ENCODE peak calls at places on chromosome 19, in four cellular contexts. H is GM23248, J is MM.1S, N is HCT116. R is an unnamed sample.
A peak's percentile ranks its signal among the peaks of the same experiment; 100 is the strongest.

GRCh38 chr19:30640266-30640965 is 268.2 kb downstream of the ZNF536 start:
- DNase-seq in J (no peak), H (peak; percentile 14), N (no peak), R (no peak)

GRCh38 chr19:40745402-40745780 is 4.9 kb downstream of the ACTMAP start:
- DNase-seq in H (peak; percentile 50), J (no peak), N (no peak), R (no peak)

GRCh38 chr19:4108767-4109625 is 14.9 kb downstream of the MAP2K2 start:
- DNase-seq in H (no peak), N (no peak), J (no peak), R (no peak)

GRCh38 chr19:1907563-1908363 is 2.6 kb downstream of the ADAT3 start:
- DNase-seq in N (no peak), J (no peak), H (peak; percentile 32), R (no peak)

GRCh38 chr19:6219592-6220290 is 60.0 kb downstream of the MLLT1 start:
- DNase-seq in J (no peak), N (no peak), H (peak; percentile 14), R (no peak)

GRCh38 chr19:46722004-46722380 is 5.1 kb upstream of the PRKD2 start:
- DNase-seq in J (no peak), N (no peak), H (no peak), R (no peak)

GRCh38 chr19:7506385-7507328 is 9.2 kb upstream of the ZNF358 start:
- DNase-seq in J (peak; percentile 82), H (peak; percentile 73), N (peak; percentile 99), R (peak; percentile 88)

GRCh38 chr19:16594131-16594586 is 21.9 kb upstream of the SLC35E1 start:
- DNase-seq in J (peak; percentile 78), N (no peak), H (no peak), R (no peak)

GRCh38 chr19:2865334-2866221 is 1.6 kb upstream of the ZNF556 start:
- DNase-seq in N (no peak), J (no peak), H (no peak), R (no peak)

GRCh38 chr19:33447336-33448158 is 74.0 kb downstream of the CEBPG start:
- DNase-seq in H (no peak), N (no peak), J (no peak), R (no peak)

GRCh38 chr19:45884682-45885555 is 1.0 kb downstream of the IRF2BP1 start:
- DNase-seq in N (no peak), J (no peak), H (peak; percentile 60), R (no peak)

GRCh38 chr19:35213678-35214632 is 14.6 kb downstream of the FAM187B start:
- DNase-seq in N (peak; percentile 87), J (peak; percentile 98), H (peak; percentile 69), R (peak; percentile 86)

GRCh38 chr19:46718934-46719551 is 2.1 kb upstream of the PRKD2 start:
- DNase-seq in N (no peak), H (no peak), J (no peak), R (peak; percentile 86)

GRCh38 chr19:42477117-42477516 is 34.4 kb upstream of the CXCL17 start:
- DNase-seq in J (no peak), N (no peak), H (no peak), R (no peak)

GRCh38 chr19:17784201-17785008 is 10.5 kb upstream of the B3GNT3 start:
- DNase-seq in H (peak; percentile 72), N (no peak), J (peak; percentile 42), R (peak; percentile 89)

GRCh38 chr19:49692102-49692599 is 1.2 kb downstream of the CPT1C start:
- DNase-seq in H (no peak), N (no peak), J (no peak), R (peak; percentile 71)

GRCh38 chr19:58054792-58055482 is 4.1 kb upstream of the ZNF135 start:
- DNase-seq in H (peak; percentile 47), J (no peak), N (no peak), R (no peak)

GRCh38 chr19:49524812-49525455 is 2.9 kb upstream of the RCN3 start:
- DNase-seq in N (no peak), J (no peak), H (no peak), R (no peak)

GRCh38 chr19:543912-544608 is at the start of gene GZMM:
- DNase-seq in H (no peak), N (no peak), J (no peak), R (peak; percentile 72)

GRCh38 chr19:41897181-41897580 is 14.2 kb downstream of the ARHGEF1 start:
- DNase-seq in J (no peak), N (no peak), H (no peak), R (no peak)

GRCh38 chr19:4732680-4733114 is 9.1 kb upstream of the DPP9 start:
- DNase-seq in N (peak; percentile 58), H (peak; percentile 75), J (peak; percentile 82), R (peak; percentile 91)

GRCh38 chr19:46875234-46875633 is 14.4 kb downstream of the ARHGAP35 start:
- DNase-seq in J (no peak), N (no peak), H (no peak), R (no peak)

GRCh38 chr19:6767357-6768235 is at the start of gene SH2D3A:
- DNase-seq in N (peak; percentile 96), J (peak; percentile 96), H (peak; percentile 19), R (peak; percentile 98)

GRCh38 chr19:8396563-8397203 is 6.5 kb downstream of the RAB11B start:
- DNase-seq in J (peak; percentile 84), H (peak; percentile 77), N (no peak), R (peak; percentile 83)

GRCh38 chr19:15779756-15780476 is 7.5 kb upstream of the OR10H5 start:
- DNase-seq in H (peak; percentile 24), J (no peak), N (no peak), R (no peak)

GRCh38 chr19:17751103-17751911 is at the start of gene FCHO1:
- DNase-seq in J (peak; percentile 44), H (no peak), N (no peak), R (peak; percentile 94)

GRCh38 chr19:1961545-1961878 is 20.5 kb downstream of the CSNK1G2 start:
- DNase-seq in N (no peak), H (no peak), J (no peak), R (no peak)

GRCh38 chr19:6590458-6591319 is at the start of gene CD70:
- DNase-seq in J (peak; percentile 94), N (no peak), H (peak; percentile 38), R (peak; percentile 71)

GRCh38 chr19:40735003-40735771 is 15.1 kb downstream of the ACTMAP start:
- DNase-seq in H (no peak), J (no peak), N (no peak), R (no peak)

GRCh38 chr19:36986601-36987000 is 70.5 kb downstream of the ZNF568 start:
- DNase-seq in H (no peak), J (no peak), N (no peak), R (no peak)

GRCh38 chr19:49570138-49570856 is 10.1 kb downstream of the NOSIP start:
- DNase-seq in H (peak; percentile 87), N (peak; percentile 83), J (peak; percentile 84), R (peak; percentile 97)

GRCh38 chr19:42301646-42302204 is at the start of gene PRR19:
- DNase-seq in J (no peak), N (no peak), H (peak; percentile 41), R (peak; percentile 62)

GRCh38 chr19:48499352-48500090 is 12.1 kb downstream of the LMTK3 start:
- DNase-seq in H (no peak), J (no peak), N (no peak), R (no peak)

GRCh38 chr19:11179716-11180297 is 17.5 kb downstream of the KANK2 start:
- DNase-seq in H (no peak), J (peak; percentile 74), N (no peak), R (no peak)

GRCh38 chr19:57643734-57644133 is 10.8 kb downstream of the ZNF211 start:
- DNase-seq in J (no peak), H (no peak), N (no peak), R (no peak)

GRCh38 chr19:12665646-12666304 is 767 bp downstream of the MAN2B1 start:
- DNase-seq in H (peak; percentile 40), J (no peak), N (no peak), R (peak; percentile 60)

GRCh38 chr19:48393559-48394330 is at the start of gene GRIN2D:
- DNase-seq in H (peak; percentile 68), N (no peak), J (no peak), R (no peak)

GRCh38 chr19:55115446-55116065 is 1.9 kb downstream of the PPP1R12C start:
- DNase-seq in N (no peak), J (no peak), H (peak; percentile 52), R (no peak)

GRCh38 chr19:55113570-55114039 is 3.8 kb downstream of the PPP1R12C start:
- DNase-seq in J (no peak), N (no peak), H (peak; percentile 96), R (peak; percentile 83)

GRCh38 chr19:55116232-55117062 is 990 bp downstream of the PPP1R12C start:
- DNase-seq in J (peak; percentile 34), N (no peak), H (peak; percentile 89), R (peak; percentile 92)

GRCh38 chr19:55112781-55113569 is 4.5 kb downstream of the PPP1R12C start:
- DNase-seq in J (no peak), H (no peak), N (no peak), R (peak; percentile 81)

GRCh38 chr19:55114566-55115145 is 2.8 kb downstream of the PPP1R12C start:
- DNase-seq in J (no peak), H (no peak), N (no peak), R (no peak)
- H3K4me2 ChIP-seq in J (no peak overlapping the region), H (no peak overlapping the region), N (peak overlapping the region; percentile 87), R (peak overlapping the region; percentile 88)

DNA sequence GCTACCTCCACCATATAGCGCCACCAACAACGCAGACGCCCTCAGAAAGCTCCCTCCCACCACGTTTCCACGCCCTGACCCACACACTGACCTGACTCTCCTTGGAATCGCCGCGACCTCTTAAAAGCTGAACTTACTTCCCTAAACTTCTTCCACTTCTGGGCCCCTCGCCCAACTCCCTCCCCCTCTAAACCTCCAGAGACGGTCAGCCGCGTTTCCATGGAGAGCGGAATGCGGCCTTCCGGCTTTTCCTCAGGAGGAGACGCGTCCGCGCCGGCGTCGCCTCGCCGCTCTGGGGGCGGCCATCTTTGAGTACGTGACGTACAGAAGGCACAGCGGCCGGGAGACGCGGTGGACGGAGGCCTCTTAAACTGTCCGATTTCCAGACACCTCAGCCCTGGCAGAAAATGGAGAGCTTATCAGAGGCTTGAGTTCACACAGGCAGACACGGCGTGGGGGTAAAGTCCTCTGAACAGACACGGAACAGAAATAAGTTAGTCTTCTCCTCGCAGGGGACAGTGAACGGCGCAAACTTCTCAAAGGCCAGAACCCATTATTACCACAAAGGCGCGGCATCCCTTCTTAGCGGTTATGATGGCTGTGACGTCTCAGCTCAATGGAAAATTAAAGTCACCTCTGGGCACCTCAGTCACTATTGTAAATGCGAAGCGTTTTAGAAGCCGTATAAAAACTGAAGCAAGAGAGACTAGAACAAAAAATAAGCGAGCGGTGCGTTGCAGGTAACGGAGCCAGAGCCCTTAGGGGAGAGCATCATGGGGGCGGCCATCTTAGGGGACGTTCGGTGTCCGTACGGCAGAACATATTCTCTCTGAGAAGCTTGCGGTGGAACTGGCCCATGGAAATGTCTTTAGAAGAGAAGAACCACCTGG is at the start of gene ZNF432:
- DNase-seq in H (peak; percentile 98), J (no peak), N (peak; percentile 16), R (peak; percentile 98)
- H3K9me3 ChIP-seq in H (no peaks in the 10 kb centered on the region), J (no peaks in the 10 kb centered on the region), N (peaks cover 9% of the 10 kb centered on the region), R (peaks cover 45% of the 10 kb centered on the region)

GRCh38 chr19:19162495-19162894 is 7.6 kb downstream of the MEF2B start:
- DNase-seq in J (no peak), H (no peak), N (no peak), R (no peak)
- H3K4me2 ChIP-seq in J (no peak overlapping the region), H (no peak overlapping the region), N (no peak overlapping the region), R (peak overlapping the region; percentile 89)

DNA sequence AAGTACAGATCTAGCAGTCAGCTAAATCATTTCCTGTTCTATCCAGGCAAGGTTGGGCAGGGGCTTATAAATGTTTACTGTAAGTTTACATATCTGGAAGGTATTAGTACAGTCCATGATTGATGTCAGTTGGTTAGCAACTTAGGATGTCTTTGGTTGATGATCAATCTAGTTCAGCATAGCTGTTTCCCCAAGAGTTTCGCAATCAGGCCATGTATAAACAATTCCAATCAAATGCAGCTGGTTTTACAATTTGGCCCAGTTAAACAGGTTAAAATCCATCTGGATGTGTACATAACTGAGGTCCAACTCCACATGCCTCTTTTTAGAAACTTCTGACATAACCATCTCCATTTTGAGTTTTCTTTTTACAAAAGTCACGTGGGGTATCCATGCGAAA is 6.9 kb downstream of the ZNF221 start:
- DNase-seq in H (peak; percentile 85), N (no peak), J (no peak), R (no peak)
- H3K9me3 ChIP-seq in H (no peaks in the 10 kb centered on the region), N (peaks cover 16% of the 10 kb centered on the region), J (no peaks in the 10 kb centered on the region), R (peaks cover 4% of the 10 kb centered on the region)